ENCODE peak calls at places on chromosomes 7 and 10, in seven cellular contexts. F is psoas muscle; U is heart right ventricle; D is uterus; A is CD8-positive, alpha-beta T cell; Z is A673; Q is NB4. L is an unnamed sample.

GRCh38 chr7:73707045-73707631 is 12.3 kb downstream of the STX1A start:
- DNase-seq in D (no peak), F (peak; percentile 53), Z (peak; percentile 97), U (peak; percentile 42), Q (no peak), A (peak; percentile 60), L (no peak)

GRCh38 chr7:139744768-139745250 is 33.0 kb downstream of the HIPK2 start:
- DNase-seq in F (no peak), Z (no peak), Q (no peak), U (peak; percentile 52), D (peak; percentile 38), A (no peak), L (no peak)

GRCh38 chr7:75948179-75948578 is 33.2 kb downstream of the POR start:
- DNase-seq in Q (no peak), A (no peak), U (no peak), D (no peak), F (peak; percentile 41), Z (no peak), L (no peak)

GRCh38 chr7:27168265-27168947 is 3.1 kb upstream of the HOXA9 start:
- DNase-seq in A (no peak), U (no peak), D (peak; percentile 71), F (no peak), Z (no peak), Q (no peak), L (no peak)

GRCh38 chr10:27819781-27820531 is 74.3 kb upstream of the MKX start:
- DNase-seq in A (no peak), F (peak; percentile 13), D (no peak), U (peak; percentile 53), Z (no peak), Q (no peak), L (no peak)

GRCh38 chr7:124489925-124490324 is 275.7 kb downstream of the GPR37 start:
- DNase-seq in F (no peak), D (no peak), Q (no peak), A (no peak), Z (no peak), U (no peak), L (no peak)

GRCh38 chr10:132848306-132848705 is 62.4 kb upstream of the NKX6-2 start:
- DNase-seq in F (no peak), D (peak; percentile 3), Z (no peak), Q (peak; percentile 40), A (peak; percentile 47), U (peak; percentile 8), L (no peak)

GRCh38 chr10:45547966-45548513 is 124.5 kb downstream of the ZFAND4 start:
- DNase-seq in D (no peak), U (no peak), F (no peak), A (no peak), Z (no peak), Q (no peak), L (no peak)

GRCh38 chr10:3245395-3245794 is 72.8 kb upstream of the PITRM1 start:
- DNase-seq in Z (no peak), Q (no peak), F (no peak), A (no peak), U (no peak), D (no peak), L (no peak)

GRCh38 chr10:73094249-73094850 is 2.3 kb downstream of the P4HA1 start:
- DNase-seq in U (no peak), D (no peak), Z (peak; percentile 14), F (no peak), Q (no peak), A (no peak), L (no peak)

GRCh38 chr7:111148134-111148533 is 57.2 kb downstream of the LRRN3 start:
- DNase-seq in U (no peak), Z (no peak), Q (no peak), D (no peak), A (no peak), F (no peak), L (no peak)

GRCh38 chr7:1533569-1534329 is 3.2 kb downstream of the MAFK start:
- DNase-seq in A (no peak), Q (no peak), Z (peak; percentile 42), U (peak; percentile 55), D (peak; percentile 41), F (peak; percentile 82), L (no peak)

GRCh38 chr7:97019710-97020109 is 4.9 kb downstream of the DLX5 start:
- DNase-seq in A (no peak), U (no peak), F (no peak), D (no peak), Z (peak; percentile 46), Q (no peak), L (no peak)

DNA sequence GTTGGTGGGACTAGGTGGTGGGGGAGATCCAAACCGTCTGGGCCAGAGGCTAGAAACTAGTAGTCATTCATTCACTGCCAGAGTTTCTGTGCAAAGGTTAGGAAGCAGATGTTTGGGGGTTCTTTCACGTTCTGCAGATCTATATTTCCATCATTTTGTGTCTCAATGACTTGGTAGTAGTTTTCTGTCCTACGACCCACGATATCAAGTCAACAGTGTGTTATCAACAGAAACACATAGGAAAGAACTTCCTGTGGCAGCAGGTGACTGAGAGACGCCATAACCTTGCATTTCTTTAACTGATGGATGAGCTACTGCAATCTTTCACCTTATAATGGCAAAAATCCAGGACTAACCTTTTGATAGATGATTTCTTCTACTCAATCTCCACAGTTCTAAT is 1.8 kb downstream of the CEP55 start:
- DNase-seq in Z (no peak), A (no peak), Q (no peak), U (no peak), F (no peak), D (no peak), L (no peak)
- H3K4me3 ChIP-seq in Z (peak overlapping the region; percentile 76), A (no peak overlapping the region), Q (peak overlapping the region; percentile 41), U (no peak overlapping the region), F (no peak overlapping the region), D (no peak overlapping the region), L (no peak overlapping the region)

GRCh38 chr10:126169899-126170298 is 218.4 kb downstream of the ADAM12 start:
- DNase-seq in Q (no peak), Z (no peak), F (no peak), U (no peak), D (no peak), A (no peak), L (no peak)

GRCh38 chr10:126175586-126176258 is 212.6 kb downstream of the ADAM12 start:
- DNase-seq in D (no peak), F (no peak), Z (no peak), Q (no peak), A (no peak), U (no peak), L (no peak)

GRCh38 chr10:126170367-126170766 is 217.9 kb downstream of the ADAM12 start:
- DNase-seq in Z (no peak), F (no peak), U (no peak), Q (no peak), D (no peak), A (no peak), L (no peak)

GRCh38 chr10:126166797-126167196 is 221.5 kb downstream of the ADAM12 start:
- DNase-seq in U (no peak), F (no peak), D (no peak), A (no peak), Q (no peak), Z (no peak), L (no peak)

DNA sequence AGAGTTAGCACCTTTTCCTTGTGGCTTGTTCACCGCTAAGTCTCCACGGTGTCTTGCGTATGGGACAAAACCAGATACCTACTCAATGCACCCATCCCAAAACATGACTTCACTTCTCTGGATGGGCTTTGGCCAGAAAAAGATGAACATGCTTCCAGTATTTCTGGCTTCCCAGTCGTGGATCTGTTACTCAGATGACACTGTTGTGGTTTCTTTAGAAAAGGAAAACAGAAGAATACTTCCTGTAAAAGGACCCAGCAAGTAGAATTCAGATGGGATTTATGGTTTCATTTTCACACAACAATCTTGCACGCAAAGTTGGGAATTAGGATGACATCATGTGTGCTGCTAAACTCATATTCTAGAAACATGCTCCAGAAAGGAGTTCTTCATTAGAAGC is 216.7 kb downstream of the ADAM12 start:
- DNase-seq in U (no peak), Z (no peak), Q (no peak), D (no peak), F (no peak), A (no peak), L (no peak)
- H3K4me3 ChIP-seq in U (no peak overlapping the region), Z (no peak overlapping the region), Q (no peak overlapping the region), D (no peak overlapping the region), F (no peak overlapping the region), A (no peak overlapping the region), L (no peak overlapping the region)

DNA sequence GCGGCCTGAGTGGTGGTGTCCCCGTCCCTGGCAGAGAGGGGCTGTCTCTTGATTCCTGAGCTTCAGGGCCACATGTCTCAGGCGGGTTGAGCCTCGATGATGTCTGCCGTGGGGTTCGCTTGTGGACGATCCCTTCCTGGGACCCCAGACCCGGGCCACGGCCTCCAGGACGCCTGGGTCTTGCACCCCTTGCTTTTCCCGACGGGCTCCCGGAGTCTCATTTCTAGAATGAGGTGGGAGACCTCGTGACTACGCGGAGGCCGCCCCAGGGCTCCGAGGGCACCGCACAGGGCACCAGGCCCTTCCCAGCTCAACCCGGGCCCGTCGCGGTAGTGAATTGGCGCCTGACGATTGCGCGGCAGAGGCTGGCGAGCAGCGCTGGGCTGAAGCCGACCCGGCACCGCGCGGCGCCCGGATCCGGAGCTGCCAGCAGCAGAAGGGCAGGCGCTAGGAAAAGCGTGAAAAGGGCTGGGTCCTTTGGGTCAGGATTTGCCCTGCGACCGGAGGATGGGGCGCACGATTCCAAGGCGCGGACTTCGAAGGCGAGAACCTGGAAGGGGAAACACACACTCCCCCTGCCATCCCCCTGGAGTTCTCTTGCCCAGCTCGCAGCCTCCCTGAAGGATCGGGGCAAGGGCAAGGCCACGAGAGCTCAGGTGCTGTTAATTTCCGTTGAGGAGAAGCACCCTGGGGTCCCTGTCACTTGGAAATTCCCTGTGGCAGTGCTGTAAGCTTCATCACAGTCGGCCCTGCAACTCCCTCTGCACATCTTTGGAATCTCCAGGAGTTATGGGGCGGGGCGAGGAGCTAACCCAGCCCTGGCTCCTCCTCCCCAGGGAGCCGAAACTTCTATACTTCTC is 15.5 kb downstream of the TLX1 start:
- DNase-seq in U (no peak), A (no peak), F (no peak), Z (peak; percentile 35), D (no peak), Q (no peak), L (no peak)
- H3K4me3 ChIP-seq in U (no peak overlapping the region), A (no peak overlapping the region), F (peak overlapping the region; percentile 19), Z (no peak overlapping the region), D (no peak overlapping the region), Q (no peak overlapping the region), L (no peak overlapping the region)

DNA sequence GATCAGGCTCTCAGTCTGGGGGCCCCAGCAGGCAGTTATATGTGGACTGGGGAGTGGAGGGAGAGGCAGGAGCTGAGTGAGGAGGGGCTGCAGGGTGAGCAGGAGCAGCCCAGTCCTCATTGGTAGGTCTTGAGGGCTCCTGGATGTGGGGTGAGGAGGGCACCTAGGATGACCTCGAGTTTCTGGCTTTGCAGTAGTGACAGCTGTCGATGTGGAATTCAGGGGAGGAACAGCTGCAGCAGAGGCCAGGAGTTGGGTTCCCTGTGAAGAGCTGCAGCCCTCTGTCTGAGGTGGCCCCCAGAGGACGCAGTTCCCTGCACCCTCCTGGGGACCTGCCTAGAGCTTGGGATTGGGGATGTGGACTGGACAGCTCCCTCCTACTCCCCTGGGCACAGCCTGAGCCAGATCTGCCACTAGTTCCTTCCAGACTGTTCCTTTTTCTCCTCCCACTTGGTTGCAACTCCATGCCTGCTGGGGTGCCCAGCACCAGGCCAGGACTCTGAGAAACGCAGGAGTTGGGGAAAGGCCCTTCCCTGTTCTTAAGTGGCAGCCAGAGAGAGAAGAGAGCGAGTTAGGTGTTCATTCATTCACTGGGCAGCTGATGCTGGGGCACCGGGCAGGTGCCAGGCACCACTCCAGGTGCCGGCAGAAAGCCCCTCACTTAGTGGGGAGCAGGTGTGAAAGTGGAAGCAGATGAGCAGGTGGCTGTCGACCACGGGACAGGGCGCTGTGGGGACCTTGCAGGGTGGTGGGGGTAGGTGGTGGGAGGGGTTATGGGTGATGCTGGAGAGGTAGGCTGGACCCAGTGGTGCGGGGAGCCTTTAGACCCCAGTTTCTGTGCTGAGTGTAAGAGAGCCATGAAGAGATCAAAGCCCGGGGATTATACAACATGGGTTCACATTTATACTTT is 57.9 kb downstream of the PRF1 start:
- DNase-seq in Z (no peak), U (no peak), F (no peak), D (no peak), Q (no peak), A (no peak), L (no peak)
- H3K4me3 ChIP-seq in Z (no peak overlapping the region), U (no peak overlapping the region), F (no peak overlapping the region), D (no peak overlapping the region), Q (no peak overlapping the region), A (no peak overlapping the region), L (no peak overlapping the region)